ENCODE peak calls at places on chromosomes 3 and 15, in five cellular contexts. R is kidney epithelial cell, W is fibroblast of lung, Z is left ventricle myocardium inferior, Q is AG04450. L is an unnamed sample.

GRCh38 chr3:160927620-160928019 is 171.6 kb downstream of the PPM1L start:
- DNase-seq in R (no peak), W (no peak), Z (no peak), Q (no peak), L (no peak)

GRCh38 chr15:74955796-74956647 is 550 bp downstream of the RPP25 start:
- DNase-seq in R (no peak), W (peak; percentile 65), Z (peak; percentile 83), Q (no peak), L (no peak)

GRCh38 chr15:29676961-29677402 is 145.3 kb downstream of the TJP1 start:
- DNase-seq in R (no peak), W (peak; percentile 17), Z (no peak), Q (no peak), L (peak; percentile 58)

GRCh38 chr3:79766474-79767193 is 1.2 kb downstream of the ROBO1 start:
- DNase-seq in R (no peak), W (peak; percentile 5), Z (no peak), Q (no peak), L (peak; percentile 11)

GRCh38 chr3:151091685-151092352 is 6.4 kb downstream of the MED12L start:
- DNase-seq in R (no peak), W (no peak), Z (no peak), Q (no peak), L (no peak)

GRCh38 chr15:51108933-51109550 is 14.3 kb upstream of the TNFAIP8L3 start:
- DNase-seq in R (peak; percentile 26), W (peak; percentile 95), Z (no peak), Q (peak; percentile 63), L (peak; percentile 66)

GRCh38 chr15:59522988-59523461 is 85.0 kb downstream of the FAM81A start:
- DNase-seq in R (no peak), W (no peak), Z (no peak), Q (no peak), L (no peak)

GRCh38 chr3:182671942-182672341 is 121.4 kb upstream of the ATP11B start:
- DNase-seq in R (no peak), W (no peak), Z (no peak), Q (no peak), L (peak; percentile 33)

GRCh38 chr15:78232951-78233350 is 1.4 kb downstream of the ACSBG1 start:
- DNase-seq in R (no peak), W (no peak), Z (no peak), Q (no peak), L (no peak)

GRCh38 chr3:146537603-146538002 is 6.8 kb downstream of the PLSCR1 start:
- DNase-seq in R (no peak), W (no peak), Z (no peak), Q (no peak), L (no peak)

GRCh38 chr3:184559336-184559735 is 2.2 kb upstream of the EPHB3 start:
- DNase-seq in R (no peak), W (no peak), Z (no peak), Q (no peak), L (no peak)

GRCh38 chr3:43364494-43364893 is 78.2 kb downstream of the SNRK start:
- DNase-seq in R (no peak), W (no peak), Z (no peak), Q (no peak), L (no peak)

GRCh38 chr3:189824629-189825312 is 193.6 kb downstream of the TP63 start:
- DNase-seq in R (peak; percentile 95), W (peak; percentile 68), Z (no peak), Q (peak; percentile 51), L (peak; percentile 93)

GRCh38 chr3:22887664-22888291 is 315.3 kb upstream of the UBE2E2 start:
- DNase-seq in R (peak; percentile 12), W (peak; percentile 61), Z (no peak), Q (no peak), L (peak; percentile 45)

GRCh38 chr15:70357453-70357852 is 259.7 kb upstream of the TLE3 start:
- DNase-seq in R (no peak), W (no peak), Z (no peak), Q (no peak), L (no peak)

GRCh38 chr3:115624029-115624645 is 827 bp downstream of the GAP43 start:
- DNase-seq in R (no peak), W (no peak), Z (no peak), Q (no peak), L (no peak)

GRCh38 chr3:13937131-13937530 is 57.3 kb upstream of the WNT7A start:
- DNase-seq in R (no peak), W (no peak), Z (no peak), Q (no peak), L (no peak)

GRCh38 chr3:13932578-13933295 is 52.9 kb upstream of the WNT7A start:
- DNase-seq in R (no peak), W (no peak), Z (no peak), Q (no peak), L (no peak)

GRCh38 chr3:13934813-13935212 is 54.9 kb upstream of the WNT7A start:
- DNase-seq in R (no peak), W (no peak), Z (no peak), Q (no peak), L (no peak)

GRCh38 chr3:13934315-13934714 is 54.4 kb upstream of the WNT7A start:
- DNase-seq in R (no peak), W (no peak), Z (no peak), Q (no peak), L (no peak)

GRCh38 chr3:13935494-13936094 is 55.7 kb upstream of the WNT7A start:
- DNase-seq in R (no peak), W (no peak), Z (no peak), Q (no peak), L (no peak)
- H3K27me3 ChIP-seq in R (peaks cover 2% of the 10 kb centered on the region), W (no peaks in the 10 kb centered on the region), Z (peaks cover 50% of the 10 kb centered on the region), Q (no peaks in the 10 kb centered on the region), L (no peaks in the 10 kb centered on the region)

GRCh38 chr15:60761505-60761845 is 282.5 kb upstream of the ICE2 start:
- DNase-seq in R (no peak), W (no peak), Z (no peak), Q (no peak), L (no peak)
- H3K27me3 ChIP-seq in R (no peaks in the 10 kb centered on the region), W (no peaks in the 10 kb centered on the region), Z (no peaks in the 10 kb centered on the region), Q (no peaks in the 10 kb centered on the region), L (no peaks in the 10 kb centered on the region)

GRCh38 chr15:52787123-52787503 is 3.0 kb downstream of the ONECUT1 start:
- DNase-seq in R (no peak), W (no peak), Z (no peak), Q (no peak), L (no peak)

GRCh38 chr15:52787549-52788098 is 2.5 kb downstream of the ONECUT1 start:
- DNase-seq in R (no peak), W (no peak), Z (no peak), Q (no peak), L (no peak)

GRCh38 chr15:52784799-52785671 is 5.1 kb downstream of the ONECUT1 start:
- DNase-seq in R (no peak), W (no peak), Z (no peak), Q (no peak), L (no peak)

GRCh38 chr15:52785672-52786406 is 4.3 kb downstream of the ONECUT1 start:
- DNase-seq in R (no peak), W (no peak), Z (no peak), Q (no peak), L (no peak)

GRCh38 chr15:52786436-52787122 is 3.6 kb downstream of the ONECUT1 start:
- DNase-seq in R (no peak), W (no peak), Z (no peak), Q (no peak), L (no peak)
- H3K27me3 ChIP-seq in R (peaks cover 90% of the 10 kb centered on the region), W (peaks cover 71% of the 10 kb centered on the region), Z (peaks cover 99% of the 10 kb centered on the region), Q (peaks cover 83% of the 10 kb centered on the region), L (peaks cover 86% of the 10 kb centered on the region)

GRCh38 chr3:12040902-12041301 is 36.7 kb downstream of the SYN2 start:
- DNase-seq in R (no peak), W (no peak), Z (no peak), Q (no peak), L (no peak)
- H3K27me3 ChIP-seq in R (no peaks in the 10 kb centered on the region), W (no peaks in the 10 kb centered on the region), Z (peaks cover 61% of the 10 kb centered on the region), Q (peaks cover 2% of the 10 kb centered on the region), L (no peaks in the 10 kb centered on the region)

DNA sequence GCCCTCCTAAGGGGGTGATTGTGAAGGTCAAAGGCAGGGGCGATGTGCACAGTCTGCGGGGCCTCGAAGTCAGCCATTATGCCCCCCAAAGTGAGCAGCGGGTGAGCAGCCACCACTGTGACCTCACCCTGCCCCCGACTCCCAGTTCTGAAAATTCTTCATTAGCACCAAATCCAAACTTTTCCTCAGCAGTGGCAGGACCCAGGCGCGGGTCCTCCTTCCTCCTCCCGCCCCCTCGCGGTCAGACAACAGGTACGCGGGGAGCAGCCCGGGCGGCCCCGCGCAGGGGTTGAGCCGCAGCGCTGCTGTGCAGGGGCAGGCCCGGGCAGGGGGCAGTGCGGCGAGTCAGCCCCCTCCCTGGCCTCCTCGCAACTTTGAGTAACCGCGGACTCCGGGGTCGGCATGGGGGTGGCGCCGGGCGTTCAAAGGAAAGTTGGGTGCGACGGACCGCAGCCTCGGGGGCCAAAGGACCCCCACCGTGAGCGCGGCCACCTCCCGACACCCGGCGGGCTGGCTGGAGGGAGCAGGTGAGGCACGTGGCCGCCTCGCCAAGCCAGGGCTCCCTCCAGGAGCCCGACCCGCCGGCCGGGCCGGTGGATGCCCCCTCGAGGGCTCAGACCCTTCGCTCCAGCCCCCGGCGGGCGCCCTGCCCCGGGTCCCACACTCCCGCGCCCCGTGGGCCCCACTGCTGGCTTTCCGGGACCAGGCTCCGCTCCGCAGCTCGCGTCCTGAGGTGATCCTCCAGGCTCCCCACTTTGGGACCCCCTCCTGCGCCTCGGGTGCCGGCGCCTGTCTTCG is 49.4 kb upstream of the CCDC174 start:
- DNase-seq in R (no peak), W (no peak), Z (no peak), Q (no peak), L (no peak)
- H3K27me3 ChIP-seq in R (peaks cover 32% of the 10 kb centered on the region), W (peaks cover 9% of the 10 kb centered on the region), Z (peaks cover 86% of the 10 kb centered on the region), Q (peaks cover 37% of the 10 kb centered on the region), L (peaks cover 43% of the 10 kb centered on the region)

GRCh38 chr3:18770800-18771199 is 345.7 kb upstream of the SATB1 start:
- DNase-seq in R (no peak), W (no peak), Z (no peak), Q (no peak), L (no peak)
- H3K27me3 ChIP-seq in R (no peaks in the 10 kb centered on the region), W (no peaks in the 10 kb centered on the region), Z (no peaks in the 10 kb centered on the region), Q (no peaks in the 10 kb centered on the region), L (no peaks in the 10 kb centered on the region)